ENCODE peak calls at places on chromosomes 16 and 17, in six cellular contexts. Q is PC-9, W is fibroblast of villous mesenchyme, X is epithelial cell of esophagus, K is WERI-Rb-1, Z is right atrium auricular region. E is an unnamed sample.
A peak's percentile ranks its signal among the peaks of the same experiment; 100 is the strongest.

GRCh38 chr17:67194134-67194533 is 50.9 kb downstream of the HELZ start:
- DNase-seq in Z (no peak), K (no peak), W (peak; percentile 63), X (no peak), Q (peak; percentile 5), E (peak; percentile 61)

GRCh38 chr16:48393843-48394703 is 8.9 kb upstream of the SIAH1 start:
- DNase-seq in Z (peak; percentile 72), Q (no peak), X (peak; percentile 55), W (peak; percentile 77), K (peak; percentile 16), E (peak; percentile 51)

GRCh38 chr16:49663081-49664057 is 192.5 kb downstream of the ZNF423 start:
- DNase-seq in W (no peak), Z (no peak), X (no peak), K (no peak), Q (no peak), E (no peak)

GRCh38 chr17:12918132-12918531 is 99.7 kb downstream of the ELAC2 start:
- DNase-seq in X (peak; percentile 24), W (no peak), K (no peak), Q (no peak), Z (no peak), E (no peak)

GRCh38 chr17:39150795-39151679 is at the start of gene PLXDC1:
- DNase-seq in W (no peak), Z (no peak), Q (no peak), K (no peak), X (no peak), E (no peak)

GRCh38 chr16:11669380-11670146 is 1.3 kb downstream of the SNN start:
- DNase-seq in Q (no peak), K (no peak), Z (peak; percentile 80), W (no peak), X (no peak), E (peak; percentile 19)

GRCh38 chr17:72850410-72850809 is 242.1 kb downstream of the SLC39A11 start:
- DNase-seq in X (peak; percentile 61), Q (no peak), Z (no peak), W (peak; percentile 3), K (no peak), E (peak; percentile 49)

GRCh38 chr17:81831957-81832607 is 1.0 kb downstream of the MCRIP1 start:
- DNase-seq in Z (no peak), Q (no peak), W (peak; percentile 49), K (peak; percentile 39), X (peak; percentile 63), E (no peak)

GRCh38 chr17:56393156-56393555 is 200.3 kb upstream of the NOG start:
- DNase-seq in Q (no peak), Z (no peak), W (no peak), X (no peak), K (no peak), E (no peak)

GRCh38 chr16:12406840-12407690 is 396.6 kb downstream of the CPPED1 start:
- DNase-seq in W (peak; percentile 9), Z (no peak), X (no peak), K (no peak), Q (no peak), E (peak; percentile 33)

GRCh38 chr17:36183001-36183810 is 6.8 kb upstream of the TBC1D3B start:
- DNase-seq in W (peak; percentile 24), X (peak; percentile 83), K (peak; percentile 83), Q (peak; percentile 28), Z (no peak), E (peak; percentile 52)

GRCh38 chr16:65117701-65118448 is 4.0 kb downstream of the CDH11 start:
- DNase-seq in Z (peak; percentile 80), K (peak; percentile 83), Q (peak; percentile 27), W (peak; percentile 90), X (peak; percentile 84), E (peak; percentile 91)

GRCh38 chr17:78862073-78863023 is 21.7 kb upstream of the USP36 start:
- DNase-seq in K (no peak), Z (peak; percentile 96), X (peak; percentile 83), Q (peak; percentile 87), W (peak; percentile 98), E (peak; percentile 95)

GRCh38 chr17:67500677-67501300 is 123.7 kb downstream of the PITPNC1 start:
- DNase-seq in Z (no peak), W (no peak), Q (no peak), X (no peak), K (no peak), E (no peak)

GRCh38 chr17:77440571-77440981 is 299.8 kb downstream of the SEC14L1 start:
- DNase-seq in X (no peak), W (no peak), Z (no peak), Q (no peak), K (no peak), E (no peak)
- H3K4me3 ChIP-seq in X (no peak overlapping the region), W (no peak overlapping the region), Z (no peak overlapping the region), Q (no peak overlapping the region), K (no peak overlapping the region), E (no peak overlapping the region)

GRCh38 chr16:70582280-70582978 is 58.8 kb downstream of the SF3B3 start:
- DNase-seq in K (no peak), X (no peak), W (no peak), Q (peak; percentile 54), Z (no peak), E (no peak)
- TF ChIP-seq CTCF in K (peak; percentile 42), X (peak; percentile 3), W (peak; percentile 40), Q (peak; percentile 37), Z (no peak), E (peak; percentile 32)

GRCh38 chr16:19215705-19216104 is 47.7 kb downstream of the SYT17 start:
- DNase-seq in Q (no peak), X (no peak), Z (no peak), K (no peak), W (no peak), E (no peak)

GRCh38 chr16:19212059-19212458 is 44.0 kb downstream of the SYT17 start:
- DNase-seq in X (no peak), K (no peak), W (no peak), Z (no peak), Q (no peak), E (no peak)

GRCh38 chr16:19213885-19214284 is 45.8 kb downstream of the SYT17 start:
- DNase-seq in W (no peak), Q (no peak), X (no peak), K (no peak), Z (no peak), E (no peak)

GRCh38 chr16:19210968-19211367 is 42.9 kb downstream of the SYT17 start:
- DNase-seq in X (no peak), W (no peak), K (no peak), Q (no peak), Z (no peak), E (no peak)

GRCh38 chr16:19210175-19210924 is 42.3 kb downstream of the SYT17 start:
- DNase-seq in Z (no peak), K (no peak), Q (peak; percentile 57), X (peak; percentile 58), W (peak; percentile 12), E (no peak)
- H3K4me3 ChIP-seq in Z (no peak overlapping the region), K (no peak overlapping the region), Q (no peak overlapping the region), X (no peak overlapping the region), W (no peak overlapping the region), E (no peak overlapping the region)

GRCh38 chr16:66898933-66899309 is 18.6 kb downstream of the PDP2 start:
- DNase-seq in K (no peak), X (no peak), Z (no peak), W (no peak), Q (no peak), E (no peak)

GRCh38 chr16:66898207-66898606 is 17.9 kb downstream of the PDP2 start:
- DNase-seq in Q (peak; percentile 41), X (peak; percentile 92), K (no peak), W (no peak), Z (no peak), E (no peak)

GRCh38 chr16:66900721-66901441 is 17.8 kb downstream of the CDH16 start:
- DNase-seq in Z (no peak), K (peak; percentile 98), Q (no peak), W (no peak), X (no peak), E (no peak)

GRCh38 chr16:66899945-66900688 is 18.6 kb downstream of the CDH16 start:
- DNase-seq in X (peak; percentile 81), Z (peak; percentile 88), Q (peak; percentile 75), W (peak; percentile 93), K (peak; percentile 97), E (peak; percentile 78)

DNA sequence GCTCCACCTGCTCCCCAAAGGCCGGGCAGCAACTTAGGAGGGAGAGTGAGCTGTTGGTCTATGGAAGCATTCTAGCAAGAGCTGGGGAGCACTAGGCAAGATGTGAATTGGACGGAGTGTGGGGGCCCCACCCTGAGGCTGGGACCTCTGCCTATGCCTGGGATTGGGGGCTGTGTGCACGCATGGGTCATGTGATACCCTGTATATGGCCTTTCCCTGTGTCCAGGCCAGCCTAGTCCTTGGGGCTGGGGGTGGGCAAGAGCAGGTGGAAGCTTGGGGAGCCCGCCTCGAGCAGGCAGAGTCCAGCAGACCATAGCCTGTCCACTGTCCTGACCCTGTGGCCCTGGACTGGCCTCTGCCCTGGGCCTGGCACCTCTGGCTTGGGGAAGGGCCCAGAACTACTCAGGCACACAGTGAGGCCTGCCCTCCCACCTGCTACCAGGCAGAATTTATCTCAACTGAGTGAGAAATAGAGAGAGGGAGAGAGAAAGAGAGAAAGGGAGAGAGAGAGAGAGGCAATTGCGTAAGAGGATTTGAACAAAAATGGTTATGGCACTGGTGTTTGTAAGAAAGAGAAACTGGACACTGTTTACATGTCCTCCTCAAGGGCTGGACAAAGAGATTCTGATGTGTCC is 19.1 kb downstream of the PDP2 start:
- DNase-seq in Q (no peak), X (no peak), K (no peak), Z (no peak), W (peak; percentile 88), E (peak; percentile 64)
- TF ChIP-seq CTCF in Q (no peak), X (no peak), K (no peak), Z (no peak), W (no peak), E (no peak)

E was measured in fibroblast of pulmonary artery.